ENCODE peak calls at places on chromosome 9, in five cellular contexts. One of them, this sample, is unnamed.

GRCh38 chr9:113508111-113508749 is 44.7 kb downstream of the RGS3 start:
- DNase-seq in H1: peak; percentile 83
- DNase-seq in A549: peak; percentile 26
- DNase-seq in SK-N-SH: no peak
- DNase-seq in WTC11: peak; percentile 70
- DNase-seq in this sample: peak; percentile 22

GRCh38 chr9:98164912-98165311 is 27.5 kb downstream of the CORO2A start:
- DNase-seq in H1: no peak
- DNase-seq in SK-N-SH: no peak
- DNase-seq in A549: no peak
- DNase-seq in WTC11: no peak
- DNase-seq in this sample: no peak

GRCh38 chr9:112554516-112554915 is 67.9 kb downstream of the KIAA1958 start:
- DNase-seq in SK-N-SH: no peak
- DNase-seq in H1: no peak
- DNase-seq in WTC11: no peak
- DNase-seq in A549: no peak
- DNase-seq in this sample: no peak

GRCh38 chr9:125591888-125592287 is 115.1 kb downstream of the MAPKAP1 start:
- DNase-seq in SK-N-SH: no peak
- DNase-seq in A549: no peak
- DNase-seq in WTC11: no peak
- DNase-seq in H1: no peak
- DNase-seq in this sample: no peak

GRCh38 chr9:130555968-130556367 is 23.4 kb upstream of the FUBP3 start:
- DNase-seq in A549: no peak
- DNase-seq in SK-N-SH: no peak
- DNase-seq in H1: no peak
- DNase-seq in WTC11: no peak
- DNase-seq in this sample: no peak

GRCh38 chr9:136143215-136144001 is 24.7 kb upstream of the TMEM250 start:
- DNase-seq in WTC11: peak; percentile 80
- DNase-seq in H1: peak; percentile 86
- DNase-seq in SK-N-SH: peak; percentile 57
- DNase-seq in A549: no peak
- DNase-seq in this sample: peak; percentile 60

GRCh38 chr9:31671011-31671410 is 713.4 kb upstream of the ACO1 start:
- DNase-seq in WTC11: no peak
- DNase-seq in H1: no peak
- DNase-seq in A549: no peak
- DNase-seq in SK-N-SH: no peak
- DNase-seq in this sample: no peak

GRCh38 chr9:6467006-6467625 is 54.1 kb downstream of the UHRF2 start:
- DNase-seq in WTC11: no peak
- DNase-seq in H1: no peak
- DNase-seq in SK-N-SH: no peak
- DNase-seq in A549: no peak
- DNase-seq in this sample: no peak

GRCh38 chr9:130539473-130540223 is 39.7 kb upstream of the FUBP3 start:
- DNase-seq in SK-N-SH: no peak
- DNase-seq in H1: no peak
- DNase-seq in WTC11: no peak
- DNase-seq in A549: peak; percentile 42
- DNase-seq in this sample: no peak

GRCh38 chr9:133379153-133380086 is 3.3 kb downstream of the STKLD1 start:
- DNase-seq in WTC11: no peak
- DNase-seq in SK-N-SH: no peak
- DNase-seq in A549: no peak
- DNase-seq in H1: no peak
- DNase-seq in this sample: no peak

GRCh38 chr9:33354651-33355211 is 47.6 kb downstream of the AQP7 start:
- DNase-seq in SK-N-SH: no peak
- DNase-seq in A549: no peak
- DNase-seq in H1: no peak
- DNase-seq in WTC11: no peak
- DNase-seq in this sample: no peak

GRCh38 chr9:7115606-7116005 is 357.8 kb downstream of the KDM4C start:
- DNase-seq in A549: no peak
- DNase-seq in WTC11: no peak
- DNase-seq in H1: no peak
- DNase-seq in SK-N-SH: no peak
- DNase-seq in this sample: no peak

GRCh38 chr9:137461663-137462395 is 2.7 kb upstream of the NSMF start:
- DNase-seq in H1: peak; percentile 89
- DNase-seq in WTC11: peak; percentile 90
- DNase-seq in A549: peak; percentile 59
- DNase-seq in SK-N-SH: no peak
- DNase-seq in this sample: peak; percentile 87

GRCh38 chr9:131618071-131618479 is 72.8 kb downstream of the PRRT1B start:
- DNase-seq in A549: no peak
- DNase-seq in WTC11: no peak
- DNase-seq in H1: no peak
- DNase-seq in SK-N-SH: peak; percentile 77
- DNase-seq in this sample: no peak

GRCh38 chr9:31500422-31500821 is 884.0 kb upstream of the ACO1 start:
- DNase-seq in A549: no peak
- DNase-seq in H1: no peak
- DNase-seq in SK-N-SH: no peak
- DNase-seq in WTC11: no peak
- DNase-seq in this sample: no peak

GRCh38 chr9:130635306-130635705 is 29.1 kb upstream of the PRDM12 start:
- DNase-seq in A549: no peak
- DNase-seq in SK-N-SH: no peak
- DNase-seq in WTC11: no peak
- DNase-seq in H1: no peak
- DNase-seq in this sample: no peak

GRCh38 chr9:3968891-3969290 is 331.0 kb downstream of the GLIS3 start:
- DNase-seq in A549: no peak
- DNase-seq in SK-N-SH: no peak
- DNase-seq in H1: no peak
- DNase-seq in WTC11: no peak
- DNase-seq in this sample: no peak

GRCh38 chr9:75448281-75448680 is 360.0 kb downstream of the OSTF1 start:
- DNase-seq in SK-N-SH: no peak
- DNase-seq in WTC11: no peak
- DNase-seq in A549: no peak
- DNase-seq in H1: no peak
- DNase-seq in this sample: no peak

GRCh38 chr9:125906144-125906543 is 159.0 kb downstream of the PBX3 start:
- DNase-seq in H1: no peak
- DNase-seq in WTC11: no peak
- DNase-seq in SK-N-SH: no peak
- DNase-seq in A549: no peak
- DNase-seq in this sample: no peak

GRCh38 chr9:75889577-75889976 is 896 bp upstream of the PCSK5 start:
- DNase-seq in SK-N-SH: no peak
- DNase-seq in H1: no peak
- DNase-seq in WTC11: no peak
- DNase-seq in A549: no peak
- DNase-seq in this sample: no peak

DNA sequence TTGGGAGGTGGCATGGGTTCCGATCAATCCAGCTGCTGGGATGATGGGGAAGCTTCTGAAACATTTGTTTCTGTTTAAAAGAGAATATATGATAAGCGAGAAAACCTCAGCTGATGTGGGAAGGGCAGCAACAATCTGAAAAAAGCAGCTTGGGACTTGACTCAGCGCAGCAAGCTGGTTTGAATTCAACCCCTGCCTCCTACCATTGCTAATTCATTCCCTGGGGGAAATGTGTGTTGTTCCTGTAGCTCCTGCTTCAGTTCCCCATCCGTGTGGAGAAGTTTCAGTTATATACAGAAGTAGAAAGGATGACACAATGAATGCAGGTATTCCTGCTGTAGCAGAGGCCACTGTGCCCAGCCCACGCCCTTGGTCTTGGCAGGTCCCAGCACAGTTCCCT is 145.1 kb downstream of the NXNL2 start:
- DNase-seq in WTC11: no peak
- DNase-seq in H1: no peak
- DNase-seq in SK-N-SH: no peak
- DNase-seq in A549: no peak
- DNase-seq in this sample: peak; percentile 19
- TF ChIP-seq MAX in WTC11: no peak
- TF ChIP-seq MAX in H1: no peak
- TF ChIP-seq MAX in SK-N-SH: no peak
- TF ChIP-seq MAX in A549: no peak
- TF ChIP-seq MAX in this sample: no peak

GRCh38 chr9:110429453-110429852 is 91.8 kb upstream of the TXNDC8 start:
- DNase-seq in WTC11: no peak
- DNase-seq in H1: no peak
- DNase-seq in SK-N-SH: no peak
- DNase-seq in A549: no peak
- DNase-seq in this sample: no peak

GRCh38 chr9:110432253-110432652 is 94.6 kb upstream of the TXNDC8 start:
- DNase-seq in A549: no peak
- DNase-seq in SK-N-SH: no peak
- DNase-seq in H1: no peak
- DNase-seq in WTC11: no peak
- DNase-seq in this sample: no peak

GRCh38 chr9:110426052-110426709 is 88.5 kb upstream of the TXNDC8 start:
- DNase-seq in H1: no peak
- DNase-seq in SK-N-SH: no peak
- DNase-seq in A549: no peak
- DNase-seq in WTC11: no peak
- DNase-seq in this sample: peak; percentile 12

DNA sequence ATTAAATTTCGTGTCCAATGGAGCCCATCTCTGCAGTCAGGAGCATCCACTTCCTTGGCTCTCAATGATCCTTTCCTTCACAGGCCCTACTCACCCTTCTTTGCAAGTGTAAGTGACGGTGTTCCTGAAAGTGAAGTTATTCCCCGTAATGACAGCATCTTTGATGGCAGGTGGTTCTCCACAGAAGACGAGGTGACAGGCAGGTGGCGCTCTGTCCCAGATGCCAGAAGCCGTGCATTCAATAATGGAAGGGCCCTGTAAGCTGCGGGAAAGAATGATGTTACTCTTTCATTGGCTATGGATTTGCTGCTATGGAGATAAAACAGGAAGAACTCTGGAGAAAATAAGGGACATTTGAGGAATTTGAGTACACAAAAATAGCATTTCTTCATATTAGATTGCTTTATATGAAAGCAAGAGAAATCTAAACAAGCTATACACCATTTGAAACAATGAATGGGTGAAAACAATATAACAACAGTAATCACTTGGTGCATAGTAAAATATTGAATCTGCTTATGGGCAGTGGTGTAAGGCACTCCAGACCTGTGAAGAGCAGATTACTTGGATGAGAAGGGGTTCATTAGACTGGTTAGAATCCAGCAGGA is 89.9 kb upstream of the TXNDC8 start:
- DNase-seq in A549: peak; percentile 34
- DNase-seq in H1: peak; percentile 79
- DNase-seq in WTC11: peak; percentile 77
- DNase-seq in SK-N-SH: peak; percentile 45
- DNase-seq in this sample: peak; percentile 46
- TF ChIP-seq MAX in A549: no peak
- TF ChIP-seq MAX in H1: peak; percentile 25
- TF ChIP-seq MAX in WTC11: no peak
- TF ChIP-seq MAX in SK-N-SH: no peak
- TF ChIP-seq MAX in this sample: no peak

GRCh38 chr9:92206490-92206889 is 87.0 kb downstream of the IARS1 start:
- DNase-seq in H1: no peak
- DNase-seq in SK-N-SH: no peak
- DNase-seq in A549: no peak
- DNase-seq in WTC11: no peak
- DNase-seq in this sample: peak; percentile 14
- TF ChIP-seq MAX in H1: no peak
- TF ChIP-seq MAX in SK-N-SH: no peak
- TF ChIP-seq MAX in A549: no peak
- TF ChIP-seq MAX in WTC11: no peak
- TF ChIP-seq MAX in this sample: no peak

GRCh38 chr9:27672730-27673129 is 99.4 kb upstream of the C9orf72 start:
- DNase-seq in SK-N-SH: no peak
- DNase-seq in WTC11: no peak
- DNase-seq in H1: no peak
- DNase-seq in A549: no peak
- DNase-seq in this sample: no peak
- TF ChIP-seq MAX in SK-N-SH: no peak
- TF ChIP-seq MAX in WTC11: no peak
- TF ChIP-seq MAX in H1: no peak
- TF ChIP-seq MAX in A549: no peak
- TF ChIP-seq MAX in this sample: no peak